ENCODE peak calls at places on chromosome 6, in seven cellular contexts. One of them, this sample, is unnamed.

GRCh38 chr6:1627884-1628550 is 18.3 kb downstream of the FOXC1 start:
- DNase-seq in trophoblast cell: no peak
- DNase-seq in IMR-90: no peak
- DNase-seq in H1: no peak
- DNase-seq in mesenchymal stem cell: no peak
- DNase-seq in mesendoderm: peak
- DNase-seq in H9: no peak
- DNase-seq in this sample: no peak

GRCh38 chr6:16639689-16640480 is 121.4 kb downstream of the ATXN1 start:
- DNase-seq in H1: no peak
- DNase-seq in mesendoderm: no peak
- DNase-seq in mesenchymal stem cell: peak
- DNase-seq in trophoblast cell: no peak
- DNase-seq in H9: no peak
- DNase-seq in IMR-90: peak
- DNase-seq in this sample: no peak

GRCh38 chr6:49913656-49914055 is 47.3 kb upstream of the CRISP1 start:
- DNase-seq in H9: peak
- DNase-seq in IMR-90: no peak
- DNase-seq in mesendoderm: peak
- DNase-seq in H1: no peak
- DNase-seq in mesenchymal stem cell: no peak
- DNase-seq in trophoblast cell: no peak
- DNase-seq in this sample: no peak

GRCh38 chr6:136822051-136822378 is 377 bp upstream of the PEX7 start:
- DNase-seq in trophoblast cell: no peak
- DNase-seq in H1: no peak
- DNase-seq in mesenchymal stem cell: no peak
- DNase-seq in mesendoderm: no peak
- DNase-seq in H9: peak
- DNase-seq in IMR-90: peak
- DNase-seq in this sample: no peak

GRCh38 chr6:164247106-164247505 is 832.6 kb downstream of the QKI start:
- DNase-seq in mesendoderm: no peak
- DNase-seq in trophoblast cell: no peak
- DNase-seq in mesenchymal stem cell: no peak
- DNase-seq in IMR-90: no peak
- DNase-seq in H1: no peak
- DNase-seq in H9: no peak
- DNase-seq in this sample: peak

GRCh38 chr6:1625926-1626413 is 16.3 kb downstream of the FOXC1 start:
- DNase-seq in H9: no peak
- DNase-seq in mesendoderm: no peak
- DNase-seq in H1: no peak
- DNase-seq in trophoblast cell: no peak
- DNase-seq in IMR-90: no peak
- DNase-seq in mesenchymal stem cell: no peak
- DNase-seq in this sample: no peak

GRCh38 chr6:113329942-113330897 is 526.9 kb upstream of the MARCKS start:
- DNase-seq in H1: no peak
- DNase-seq in IMR-90: no peak
- DNase-seq in H9: no peak
- DNase-seq in mesenchymal stem cell: no peak
- DNase-seq in trophoblast cell: no peak
- DNase-seq in mesendoderm: no peak
- DNase-seq in this sample: no peak

GRCh38 chr6:98998103-98998502 is 50.4 kb upstream of the FBXL4 start:
- DNase-seq in H9: no peak
- DNase-seq in mesendoderm: no peak
- DNase-seq in IMR-90: no peak
- DNase-seq in mesenchymal stem cell: no peak
- DNase-seq in H1: no peak
- DNase-seq in trophoblast cell: no peak
- DNase-seq in this sample: no peak

GRCh38 chr6:169289671-169290408 is 36.2 kb upstream of the THBS2 start:
- DNase-seq in IMR-90: peak
- DNase-seq in H9: no peak
- DNase-seq in mesenchymal stem cell: no peak
- DNase-seq in H1: no peak
- DNase-seq in mesendoderm: no peak
- DNase-seq in trophoblast cell: peak
- DNase-seq in this sample: no peak

GRCh38 chr6:105113422-105113821 is 66.4 kb downstream of the POPDC3 start:
- DNase-seq in trophoblast cell: no peak
- DNase-seq in mesendoderm: no peak
- DNase-seq in mesenchymal stem cell: no peak
- DNase-seq in H9: no peak
- DNase-seq in H1: no peak
- DNase-seq in IMR-90: no peak
- DNase-seq in this sample: no peak

GRCh38 chr6:67331304-67331703 is 1303.8 kb upstream of the ADGRB3 start:
- DNase-seq in mesendoderm: no peak
- DNase-seq in IMR-90: no peak
- DNase-seq in trophoblast cell: no peak
- DNase-seq in H9: no peak
- DNase-seq in mesenchymal stem cell: no peak
- DNase-seq in H1: no peak
- DNase-seq in this sample: no peak

GRCh38 chr6:26532699-26533523 is 5.3 kb upstream of the HMGN4 start:
- DNase-seq in trophoblast cell: peak
- DNase-seq in IMR-90: peak
- DNase-seq in mesenchymal stem cell: peak
- DNase-seq in H1: no peak
- DNase-seq in H9: peak
- DNase-seq in mesendoderm: peak
- DNase-seq in this sample: peak

GRCh38 chr6:145247677-145248419 is 487.5 kb downstream of the EPM2A start:
- DNase-seq in IMR-90: peak
- DNase-seq in mesendoderm: peak
- DNase-seq in mesenchymal stem cell: peak
- DNase-seq in H1: peak
- DNase-seq in H9: no peak
- DNase-seq in trophoblast cell: no peak
- DNase-seq in this sample: no peak

GRCh38 chr6:48135352-48136084 is 24.5 kb upstream of the PTCHD4 start:
- DNase-seq in trophoblast cell: peak
- DNase-seq in H9: no peak
- DNase-seq in IMR-90: peak
- DNase-seq in mesenchymal stem cell: peak
- DNase-seq in mesendoderm: peak
- DNase-seq in H1: no peak
- DNase-seq in this sample: no peak

GRCh38 chr6:169073311-169073710 is 180.3 kb downstream of the THBS2 start:
- DNase-seq in H9: no peak
- DNase-seq in trophoblast cell: peak
- DNase-seq in mesendoderm: peak
- DNase-seq in H1: no peak
- DNase-seq in mesenchymal stem cell: peak
- DNase-seq in IMR-90: peak
- DNase-seq in this sample: no peak

GRCh38 chr6:139017227-139017626 is 11.3 kb upstream of the ABRACL start:
- DNase-seq in mesendoderm: no peak
- DNase-seq in IMR-90: no peak
- DNase-seq in trophoblast cell: no peak
- DNase-seq in mesenchymal stem cell: no peak
- DNase-seq in H1: no peak
- DNase-seq in H9: no peak
- DNase-seq in this sample: no peak

GRCh38 chr6:80523029-80523428 is 416.6 kb downstream of the BCKDHB start:
- DNase-seq in trophoblast cell: no peak
- DNase-seq in H9: no peak
- DNase-seq in H1: no peak
- DNase-seq in IMR-90: no peak
- DNase-seq in mesenchymal stem cell: no peak
- DNase-seq in mesendoderm: no peak
- DNase-seq in this sample: no peak

GRCh38 chr6:113796040-113796439 is 61.1 kb upstream of the MARCKS start:
- DNase-seq in IMR-90: no peak
- DNase-seq in H1: no peak
- DNase-seq in trophoblast cell: no peak
- DNase-seq in mesendoderm: no peak
- DNase-seq in mesenchymal stem cell: no peak
- DNase-seq in H9: no peak
- DNase-seq in this sample: no peak

GRCh38 chr6:133645000-133645619 is 243.8 kb upstream of the TCF21 start:
- DNase-seq in mesenchymal stem cell: peak
- DNase-seq in IMR-90: peak
- DNase-seq in trophoblast cell: no peak
- DNase-seq in H1: no peak
- DNase-seq in H9: no peak
- DNase-seq in mesendoderm: peak
- DNase-seq in this sample: no peak

GRCh38 chr6:133644548-133644947 is 244.4 kb upstream of the TCF21 start:
- DNase-seq in H1: no peak
- DNase-seq in trophoblast cell: no peak
- DNase-seq in mesendoderm: no peak
- DNase-seq in IMR-90: no peak
- DNase-seq in H9: no peak
- DNase-seq in mesenchymal stem cell: peak
- DNase-seq in this sample: no peak

GRCh38 chr6:133646021-133646682 is 242.8 kb upstream of the TCF21 start:
- DNase-seq in mesendoderm: no peak
- DNase-seq in H9: no peak
- DNase-seq in IMR-90: peak
- DNase-seq in trophoblast cell: no peak
- DNase-seq in mesenchymal stem cell: peak
- DNase-seq in H1: no peak
- DNase-seq in this sample: no peak

DNA sequence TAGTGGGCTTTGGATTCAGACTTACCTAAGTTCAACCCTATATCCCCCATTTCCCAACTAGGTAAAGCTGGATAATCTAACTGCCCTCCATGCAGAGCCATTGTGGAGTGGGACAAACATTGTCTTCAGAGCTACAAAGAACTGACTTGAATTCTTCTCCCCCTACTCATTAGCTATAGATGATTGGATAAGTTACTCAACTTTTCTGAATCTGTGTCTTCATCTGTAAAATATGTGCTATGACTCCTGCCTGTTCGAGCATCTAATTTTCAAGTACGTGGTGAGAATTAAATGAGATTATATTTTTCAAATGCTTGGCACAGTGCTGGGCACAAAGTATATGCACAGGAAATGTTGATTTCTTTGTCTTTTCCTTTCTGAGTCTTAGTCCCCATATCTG is 240.3 kb upstream of the TCF21 start:
- DNase-seq in mesenchymal stem cell: no peak
- DNase-seq in H1: no peak
- DNase-seq in mesendoderm: no peak
- DNase-seq in H9: no peak
- DNase-seq in trophoblast cell: no peak
- DNase-seq in IMR-90: peak
- DNase-seq in this sample: no peak
- H2AK5ac ChIP-seq in mesenchymal stem cell: no peak
- H2AK5ac ChIP-seq in H1: no peak
- H2AK5ac ChIP-seq in mesendoderm: no peak
- H2AK5ac ChIP-seq in H9: no peak
- H2AK5ac ChIP-seq in trophoblast cell: no peak
- H2AK5ac ChIP-seq in IMR-90: no peak
- H2AK5ac ChIP-seq in this sample: no peak

DNA sequence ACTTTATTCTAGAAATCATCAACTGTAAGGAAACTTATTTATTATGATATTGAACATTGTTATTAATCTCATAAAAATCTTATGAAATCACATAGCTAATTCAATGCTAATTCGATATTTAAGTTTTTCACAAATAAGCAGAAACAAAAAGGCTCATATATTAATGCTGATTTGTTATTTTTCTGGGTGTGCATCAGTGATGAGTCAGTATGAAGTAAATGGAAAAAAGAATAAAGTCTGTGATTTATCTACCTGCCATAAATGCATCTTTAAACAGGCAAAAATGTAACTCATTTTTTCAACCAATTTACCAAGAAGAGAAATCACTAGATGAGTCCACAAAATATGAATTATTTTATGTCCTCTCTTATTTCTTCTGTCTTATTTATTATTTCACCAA is 253.5 kb downstream of the PTPRK start:
- DNase-seq in H1: no peak
- DNase-seq in mesendoderm: no peak
- DNase-seq in IMR-90: peak
- DNase-seq in mesenchymal stem cell: no peak
- DNase-seq in trophoblast cell: no peak
- DNase-seq in H9: no peak
- DNase-seq in this sample: no peak
- H2BK5ac ChIP-seq in H1: no peak
- H2BK5ac ChIP-seq in mesendoderm: no peak
- H2BK5ac ChIP-seq in IMR-90: no peak
- H2BK5ac ChIP-seq in mesenchymal stem cell: no peak
- H2BK5ac ChIP-seq in trophoblast cell: no peak
- H2BK5ac ChIP-seq in H9: no peak
- H2BK5ac ChIP-seq in this sample: no peak

DNA sequence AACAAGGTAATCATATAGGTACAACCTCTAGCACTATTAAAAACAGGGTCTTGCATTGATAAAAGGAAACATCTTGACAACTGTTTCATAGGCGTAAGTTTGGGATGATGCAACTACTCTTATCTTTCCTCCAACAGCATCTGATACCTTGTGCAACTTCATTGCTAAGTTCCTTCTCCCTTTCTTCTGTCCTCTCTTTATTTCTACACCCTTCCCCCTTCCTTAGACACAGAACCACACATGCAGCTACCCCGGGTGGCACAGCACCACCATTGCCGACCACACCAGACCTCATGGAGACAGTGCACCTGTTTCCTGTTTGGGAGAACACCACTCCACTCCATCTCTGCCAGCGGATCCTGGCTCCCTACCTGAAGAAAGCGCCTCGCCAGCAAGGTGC is 14.4 kb downstream of the MYB start:
- DNase-seq in IMR-90: no peak
- DNase-seq in H9: no peak
- DNase-seq in H1: no peak
- DNase-seq in trophoblast cell: no peak
- DNase-seq in mesenchymal stem cell: no peak
- DNase-seq in mesendoderm: no peak
- DNase-seq in this sample: no peak
- H2AK5ac ChIP-seq in IMR-90: no peak
- H2AK5ac ChIP-seq in H9: no peak
- H2AK5ac ChIP-seq in H1: no peak
- H2AK5ac ChIP-seq in trophoblast cell: no peak
- H2AK5ac ChIP-seq in mesenchymal stem cell: no peak
- H2AK5ac ChIP-seq in mesendoderm: no peak
- H2AK5ac ChIP-seq in this sample: no peak

DNA sequence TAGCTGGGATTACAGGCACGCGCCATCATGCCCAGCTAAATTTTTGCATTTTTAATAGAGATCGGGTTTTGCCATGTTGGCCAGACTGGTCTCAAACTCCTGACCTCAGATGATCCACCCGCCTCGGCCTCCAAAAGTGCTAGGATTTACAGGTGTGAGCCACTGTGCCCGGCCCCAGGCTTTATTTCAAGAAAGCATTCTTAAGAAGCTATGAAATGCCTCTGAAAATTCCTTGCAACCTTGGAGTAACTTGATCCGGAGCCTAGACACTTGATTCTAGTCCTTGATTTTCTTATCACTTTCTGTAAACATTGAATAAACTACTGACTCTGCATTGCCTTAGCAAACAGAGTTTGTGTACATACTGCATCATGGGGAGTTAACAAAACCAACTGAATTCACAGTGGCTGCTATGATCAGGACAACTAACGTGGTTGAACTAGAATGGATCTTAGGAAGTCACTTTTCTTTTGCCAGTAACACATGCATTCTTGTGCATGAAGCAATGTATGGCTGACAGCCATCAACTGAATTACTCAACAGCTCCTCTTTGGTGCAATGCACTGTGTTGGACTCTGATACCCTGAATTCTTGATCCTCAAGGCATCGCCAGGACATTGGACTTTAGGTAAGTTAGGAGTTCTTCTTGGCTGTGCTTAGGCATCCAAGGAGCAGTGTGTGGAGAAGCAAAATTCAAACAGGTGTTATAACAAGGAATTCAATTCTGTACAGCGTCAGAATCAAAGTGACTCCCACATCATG is 102.8 kb upstream of the TMEM170B start:
- DNase-seq in mesendoderm: peak
- DNase-seq in H9: no peak
- DNase-seq in H1: no peak
- DNase-seq in IMR-90: peak
- DNase-seq in trophoblast cell: peak
- DNase-seq in mesenchymal stem cell: peak
- DNase-seq in this sample: no peak
- H2BK5ac ChIP-seq in mesendoderm: no peak
- H2BK5ac ChIP-seq in H9: no peak
- H2BK5ac ChIP-seq in H1: no peak
- H2BK5ac ChIP-seq in IMR-90: peak
- H2BK5ac ChIP-seq in trophoblast cell: no peak
- H2BK5ac ChIP-seq in mesenchymal stem cell: no peak
- H2BK5ac ChIP-seq in this sample: no peak

This sample was measured in neuronal stem cell.